ENCODE peak calls at places on chromosomes 2 and 18, in eight cellular contexts. T, Q, M, E, Y, U, I and C are unnamed samples.
A peak's percentile ranks its signal among the peaks of the same experiment; 100 is the strongest.

GRCh38 chr2:223692227-223692947 is 90.2 kb upstream of the SCG2 start:
- DNase-seq in E (peak; percentile 10), Q (peak; percentile 55), M (peak; percentile 30), U (no peak), Y (no peak), I (peak; percentile 54), T (peak; percentile 46), C (no peak)

GRCh38 chr2:28117104-28117596 is 226.6 kb downstream of the BABAM2 start:
- DNase-seq in M (no peak), I (peak; percentile 92), Y (no peak), E (no peak), U (no peak), Q (no peak), T (no peak), C (no peak)

GRCh38 chr2:143553261-143553660 is 424.0 kb downstream of the ARHGAP15 start:
- DNase-seq in I (no peak), T (no peak), Q (no peak), E (no peak), U (no peak), M (no peak), Y (no peak), C (no peak)

GRCh38 chr2:140506606-140507005 is 1624.2 kb downstream of the LRP1B start:
- DNase-seq in Y (no peak), M (no peak), T (no peak), E (no peak), I (no peak), Q (no peak), U (no peak), C (no peak)

GRCh38 chr18:66603941-66604627 is at the start of gene CDH19:
- DNase-seq in M (no peak), U (no peak), Q (no peak), T (no peak), I (peak; percentile 0), Y (no peak), E (no peak), C (no peak)

GRCh38 chr2:112683550-112684414 is 37.0 kb upstream of the NT5DC4 start:
- DNase-seq in U (no peak), Y (no peak), M (peak; percentile 90), Q (no peak), E (no peak), I (peak; percentile 36), T (no peak), C (no peak)

GRCh38 chr2:20471148-20471547 is 24.3 kb downstream of the RHOB start:
- DNase-seq in E (no peak), Q (no peak), U (peak; percentile 27), I (no peak), Y (no peak), M (no peak), T (no peak), C (no peak)

GRCh38 chr18:55228191-55228590 is 268.9 kb upstream of the CCDC68 start:
- DNase-seq in Y (no peak), Q (no peak), I (no peak), U (no peak), E (no peak), M (no peak), T (no peak), C (no peak)

GRCh38 chr18:59208602-59209001 is 11.4 kb upstream of the GRP start:
- DNase-seq in U (no peak), E (no peak), I (no peak), Q (no peak), Y (no peak), T (no peak), M (no peak), C (no peak)

GRCh38 chr18:31772699-31773098 is 12.0 kb upstream of the SLC25A52 start:
- DNase-seq in T (no peak), I (no peak), Q (no peak), E (no peak), U (no peak), M (no peak), Y (no peak), C (no peak)

GRCh38 chr2:84493494-84493893 is 22.8 kb upstream of the DNAH6 start:
- DNase-seq in Y (no peak), T (no peak), I (no peak), U (no peak), M (no peak), Q (no peak), E (no peak), C (no peak)

GRCh38 chr18:36509646-36510197 is 212.2 kb downstream of the FHOD3 start:
- DNase-seq in M (no peak), Q (no peak), T (no peak), E (no peak), Y (no peak), I (no peak), U (no peak), C (no peak)

GRCh38 chr18:9506046-9506792 is 30.9 kb downstream of the RALBP1 start:
- DNase-seq in I (no peak), T (peak; percentile 56), M (peak; percentile 16), Y (no peak), Q (no peak), U (no peak), E (peak; percentile 31), C (no peak)

GRCh38 chr2:232018191-232018590 is 56.7 kb downstream of the DIS3L2 start:
- DNase-seq in M (no peak), Q (no peak), T (no peak), E (no peak), U (no peak), Y (no peak), I (no peak), C (no peak)

GRCh38 chr2:28280576-28280975 is 112.1 kb upstream of the FOSL2 start:
- DNase-seq in T (no peak), M (no peak), Y (no peak), I (no peak), E (no peak), U (no peak), Q (no peak), C (no peak)

GRCh38 chr2:42254186-42254911 is 85.2 kb downstream of the EML4 start:
- DNase-seq in I (no peak), E (no peak), Q (no peak), T (no peak), M (no peak), Y (no peak), U (no peak), C (no peak)

GRCh38 chr18:8478166-8478967 is 130.9 kb upstream of the RAB12 start:
- DNase-seq in U (no peak), Q (peak; percentile 77), E (peak; percentile 57), T (peak; percentile 63), Y (no peak), I (peak; percentile 40), M (peak; percentile 85), C (no peak)

GRCh38 chr2:232240896-232241295 is 137.7 kb upstream of the ALPP start:
- DNase-seq in I (no peak), E (no peak), Q (no peak), T (no peak), Y (peak; percentile 54), M (no peak), U (no peak), C (no peak)

GRCh38 chr2:9967053-9967775 is 15.7 kb downstream of the GRHL1 start:
- DNase-seq in I (no peak), Y (no peak), U (no peak), Q (no peak), M (peak; percentile 85), T (no peak), E (no peak), C (no peak)

GRCh38 chr2:238242731-238243495 is 3.1 kb upstream of the HES6 start:
- DNase-seq in Y (no peak), M (no peak), Q (peak; percentile 67), U (peak; percentile 86), I (peak; percentile 70), T (peak; percentile 46), E (peak; percentile 49), C (no peak)
- TF ChIP-seq POLR2AphosphoS5 in Y (no peak), M (no peak), Q (no peak), U (peak; percentile 9), I (peak; percentile 79), T (no peak), E (no peak), C (no peak)

GRCh38 chr18:76838182-76838581 is 15.8 kb downstream of the ZNF236 start:
- DNase-seq in T (no peak), Q (no peak), M (no peak), U (no peak), E (no peak), Y (no peak), I (peak; percentile 33), C (no peak)
- TF ChIP-seq EP300 in T (no peak), Q (no peak), M (no peak), U (no peak), E (no peak), Y (no peak), I (no peak), C (no peak)

GRCh38 chr2:32948266-32948665 is 1.5 kb downstream of the LTBP1 start:
- DNase-seq in Q (no peak), I (no peak), E (no peak), M (no peak), Y (no peak), U (no peak), T (no peak), C (no peak)

GRCh38 chr2:32945286-32945685 is 1.5 kb upstream of the LTBP1 start:
- DNase-seq in U (no peak), E (no peak), Q (no peak), M (no peak), Y (no peak), I (no peak), T (no peak), C (no peak)

GRCh38 chr2:32947076-32947483 is 327 bp downstream of the LTBP1 start:
- DNase-seq in E (peak; percentile 25), I (no peak), T (no peak), U (no peak), Y (no peak), M (peak; percentile 51), Q (no peak), C (peak; percentile 81)

GRCh38 chr2:32947484-32948143 is 861 bp downstream of the LTBP1 start:
- DNase-seq in T (peak; percentile 45), I (no peak), U (peak; percentile 70), E (peak; percentile 74), M (peak; percentile 53), Q (peak; percentile 82), Y (peak; percentile 88), C (peak; percentile 88)

DNA sequence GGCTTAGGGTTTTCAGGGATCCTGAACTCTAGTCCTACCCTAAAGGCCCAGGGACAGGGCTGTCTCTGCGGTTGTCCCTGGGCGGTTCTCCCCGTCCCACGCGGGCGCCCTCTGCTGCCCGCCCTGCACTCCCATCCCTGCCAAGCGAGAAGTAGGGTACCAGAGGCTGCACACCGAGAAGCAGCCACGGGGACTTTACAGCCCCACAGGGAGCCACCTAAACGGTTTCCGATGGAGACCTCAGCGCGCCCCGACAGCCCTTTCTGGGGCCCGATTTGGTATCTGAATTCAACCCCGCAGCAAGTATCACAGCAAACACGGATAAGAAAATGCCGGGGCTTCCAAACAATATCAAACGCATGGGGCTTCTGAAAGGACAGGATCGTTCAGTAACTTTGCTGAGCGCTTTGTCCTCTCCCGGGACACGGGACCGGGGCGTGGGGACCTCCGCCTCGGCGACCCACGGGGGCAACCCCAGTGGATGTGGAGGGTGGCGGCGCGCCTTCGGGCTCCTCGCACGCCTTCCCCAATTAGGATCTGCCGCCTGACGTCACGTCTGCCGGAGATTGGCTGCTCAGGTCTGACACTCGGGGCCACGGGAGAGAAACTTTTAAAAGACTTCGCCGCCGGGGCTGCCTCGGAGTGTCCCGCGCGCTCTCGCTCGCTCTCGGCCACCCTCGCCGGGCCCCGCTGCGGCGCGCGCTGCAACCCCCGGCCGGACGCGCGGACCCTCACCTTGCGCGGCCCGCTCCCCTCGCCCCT is at the start of gene LTBP1:
- DNase-seq in T (peak; percentile 69), M (peak; percentile 80), Y (peak; percentile 91), Q (peak; percentile 82), E (peak; percentile 84), U (peak; percentile 88), I (peak; percentile 42), C (peak; percentile 92)
- TF ChIP-seq POLR2AphosphoS5 in T (no peak), M (no peak), Y (no peak), Q (peak; percentile 5), E (no peak), U (peak; percentile 63), I (no peak), C (peak; percentile 85)

GRCh38 chr2:72561621-72562318 is 264.1 kb downstream of the EXOC6B start:
- DNase-seq in Q (no peak), Y (no peak), T (no peak), I (peak; percentile 48), U (no peak), E (no peak), M (no peak), C (no peak)
- TF ChIP-seq EP300 in Q (no peak), Y (no peak), T (no peak), I (no peak), U (no peak), E (no peak), M (no peak), C (no peak)